ENCODE peak calls at places on chromosomes 7 and 10, in ten cellular contexts. B, D, F, K, S, U, Q, X, J and C are unnamed samples.

GRCh38 chr10:28580825-28581224 is 47.9 kb downstream of the WAC start:
- DNase-seq in B (no peak), D (no peak), F (no peak), K (no peak), S (no peak), U (no peak), Q (no peak), X (no peak), J (no peak), C (peak)

GRCh38 chr10:45421231-45422097 is 47.4 kb downstream of the ALOX5 start:
- DNase-seq in B (no peak), D (no peak), F (no peak), K (no peak), S (no peak), U (no peak), Q (no peak), X (no peak), J (no peak), C (no peak)

GRCh38 chr10:124701881-124702656 is 42.1 kb downstream of the FAM53B start:
- DNase-seq in B (peak), D (no peak), F (no peak), K (no peak), S (peak), U (peak), Q (no peak), X (no peak), J (no peak), C (no peak)

GRCh38 chr10:126592901-126593300 is 77.6 kb downstream of the C10orf90 start:
- DNase-seq in B (no peak), D (no peak), F (no peak), K (no peak), S (no peak), U (no peak), Q (no peak), X (no peak), J (peak), C (peak)

GRCh38 chr7:116291937-116292336 is 81.6 kb downstream of the TES start:
- DNase-seq in B (no peak), D (no peak), F (no peak), K (no peak), S (no peak), U (no peak), Q (no peak), X (no peak), J (no peak), C (no peak)

GRCh38 chr10:29438271-29438670 is 149.4 kb downstream of the LYZL1 start:
- DNase-seq in B (no peak), D (no peak), F (no peak), K (no peak), S (peak), U (no peak), Q (no peak), X (no peak), J (peak), C (peak)

GRCh38 chr10:104308439-104308903 is 29.8 kb downstream of the ITPRIP start:
- DNase-seq in B (no peak), D (no peak), F (no peak), K (no peak), S (no peak), U (no peak), Q (no peak), X (no peak), J (no peak), C (no peak)

GRCh38 chr10:100340948-100341847 is 5.8 kb upstream of the SCD start:
- DNase-seq in B (no peak), D (no peak), F (no peak), K (no peak), S (no peak), U (no peak), Q (no peak), X (no peak), J (no peak), C (no peak)

GRCh38 chr7:41385996-41386395 is 316.9 kb downstream of the INHBA start:
- DNase-seq in B (no peak), D (no peak), F (no peak), K (no peak), S (peak), U (no peak), Q (no peak), X (no peak), J (peak), C (peak)

GRCh38 chr7:34339061-34339526 is 318.9 kb upstream of the NPSR1 start:
- DNase-seq in B (no peak), D (no peak), F (no peak), K (no peak), S (no peak), U (no peak), Q (no peak), X (no peak), J (peak), C (peak)